ENCODE peak calls at places on chromosomes 13 and 19, in four cellular contexts. One of them, this sample, is unnamed.

GRCh38 chr19:49469828-49470614 is 4.0 kb upstream of the FLT3LG start:
- DNase-seq in HepG2: no peak
- DNase-seq in H1: no peak
- DNase-seq in K562: no peak
- DNase-seq in this sample: peak; percentile 84

GRCh38 chr19:36152061-36152885 is at the start of gene COX7A1:
- DNase-seq in HepG2: no peak
- DNase-seq in K562: peak; percentile 26
- DNase-seq in H1: no peak
- DNase-seq in this sample: no peak

GRCh38 chr13:31927219-31927653 is 104.3 kb upstream of the FRY start:
- DNase-seq in H1: no peak
- DNase-seq in HepG2: peak; percentile 19
- DNase-seq in K562: no peak
- DNase-seq in this sample: no peak

GRCh38 chr13:23898101-23898500 is 799 bp upstream of the C1QTNF9B start:
- DNase-seq in H1: no peak
- DNase-seq in K562: no peak
- DNase-seq in HepG2: no peak
- DNase-seq in this sample: no peak

GRCh38 chr13:106610511-106610910 is 42.6 kb upstream of the ARGLU1 start:
- DNase-seq in HepG2: no peak
- DNase-seq in K562: no peak
- DNase-seq in H1: no peak
- DNase-seq in this sample: no peak

GRCh38 chr13:102566513-102566912 is 30.3 kb upstream of the TPP2 start:
- DNase-seq in K562: no peak
- DNase-seq in H1: no peak
- DNase-seq in HepG2: no peak
- DNase-seq in this sample: no peak

GRCh38 chr13:24033527-24034302 is 126.8 kb upstream of the SPATA13 start:
- DNase-seq in H1: no peak
- DNase-seq in K562: no peak
- DNase-seq in HepG2: no peak
- DNase-seq in this sample: no peak

GRCh38 chr19:44717603-44718002 is 18.7 kb downstream of the CEACAM16 start:
- DNase-seq in K562: no peak
- DNase-seq in H1: no peak
- DNase-seq in HepG2: no peak
- DNase-seq in this sample: no peak

GRCh38 chr13:77994166-77994565 is 75.5 kb upstream of the EDNRB start:
- DNase-seq in H1: no peak
- DNase-seq in K562: no peak
- DNase-seq in HepG2: no peak
- DNase-seq in this sample: no peak

GRCh38 chr13:42796747-42797356 is 15.5 kb downstream of the FAM216B start:
- DNase-seq in HepG2: no peak
- DNase-seq in H1: no peak
- DNase-seq in K562: no peak
- DNase-seq in this sample: no peak

GRCh38 chr13:80894930-80895329 is 554.0 kb upstream of the SPRY2 start:
- DNase-seq in K562: peak; percentile 10
- DNase-seq in HepG2: no peak
- DNase-seq in H1: no peak
- DNase-seq in this sample: no peak

GRCh38 chr13:27117158-27117557 is 54.5 kb downstream of the USP12 start:
- DNase-seq in H1: no peak
- DNase-seq in K562: no peak
- DNase-seq in HepG2: no peak
- DNase-seq in this sample: no peak

GRCh38 chr13:67726979-67727378 is 496.8 kb upstream of the PCDH9 start:
- DNase-seq in K562: no peak
- DNase-seq in HepG2: peak; percentile 1
- DNase-seq in H1: no peak
- DNase-seq in this sample: no peak

GRCh38 chr19:29323046-29323971 is 110.4 kb upstream of the UQCRFS1 start:
- DNase-seq in HepG2: no peak
- DNase-seq in K562: no peak
- DNase-seq in H1: no peak
- DNase-seq in this sample: no peak

GRCh38 chr13:113903361-113903760 is 39.5 kb upstream of the GAS6 start:
- DNase-seq in H1: no peak
- DNase-seq in K562: no peak
- DNase-seq in HepG2: no peak
- DNase-seq in this sample: no peak

GRCh38 chr13:98822238-98822606 is 69.8 kb upstream of the SLC15A1 start:
- DNase-seq in HepG2: no peak
- DNase-seq in K562: no peak
- DNase-seq in H1: no peak
- DNase-seq in this sample: no peak

GRCh38 chr13:25149670-25150069 is 22.4 kb downstream of the AMER2 start:
- DNase-seq in K562: no peak
- DNase-seq in H1: no peak
- DNase-seq in HepG2: no peak
- DNase-seq in this sample: no peak

GRCh38 chr19:8137425-8137824 is 12.0 kb downstream of the FBN3 start:
- DNase-seq in HepG2: no peak
- DNase-seq in K562: no peak
- DNase-seq in H1: no peak
- DNase-seq in this sample: no peak

GRCh38 chr13:45718992-45719391 is 16.9 kb downstream of the CBY2 start:
- DNase-seq in K562: no peak
- DNase-seq in HepG2: no peak
- DNase-seq in H1: no peak
- DNase-seq in this sample: no peak

GRCh38 chr13:68369739-68370138 is 1139.6 kb upstream of the PCDH9 start:
- DNase-seq in HepG2: peak; percentile 49
- DNase-seq in H1: no peak
- DNase-seq in K562: no peak
- DNase-seq in this sample: no peak

GRCh38 chr19:39111593-39112199 is 13.9 kb upstream of the PAK4 start:
- DNase-seq in K562: peak; percentile 45
- DNase-seq in H1: no peak
- DNase-seq in HepG2: no peak
- DNase-seq in this sample: no peak

GRCh38 chr13:58960909-58961308 is 1202.8 kb downstream of the DIAPH3 start:
- DNase-seq in HepG2: peak; percentile 9
- DNase-seq in K562: no peak
- DNase-seq in H1: no peak
- DNase-seq in this sample: no peak

GRCh38 chr13:78700121-78700910 is 41.4 kb upstream of the OBI1 start:
- DNase-seq in HepG2: no peak
- DNase-seq in K562: no peak
- DNase-seq in H1: no peak
- DNase-seq in this sample: no peak

GRCh38 chr13:34143637-34144036 is 325.7 kb downstream of the RFC3 start:
- DNase-seq in H1: no peak
- DNase-seq in HepG2: no peak
- DNase-seq in K562: no peak
- DNase-seq in this sample: no peak

GRCh38 chr13:43558942-43559341 is 227.8 kb downstream of the ENOX1 start:
- DNase-seq in HepG2: no peak
- DNase-seq in K562: no peak
- DNase-seq in H1: no peak
- DNase-seq in this sample: no peak

GRCh38 chr19:4815426-4816387 is 15.8 kb downstream of the TICAM1 start:
- DNase-seq in K562: peak; percentile 99
- DNase-seq in HepG2: peak; percentile 93
- DNase-seq in H1: peak; percentile 88
- DNase-seq in this sample: peak; percentile 48

DNA sequence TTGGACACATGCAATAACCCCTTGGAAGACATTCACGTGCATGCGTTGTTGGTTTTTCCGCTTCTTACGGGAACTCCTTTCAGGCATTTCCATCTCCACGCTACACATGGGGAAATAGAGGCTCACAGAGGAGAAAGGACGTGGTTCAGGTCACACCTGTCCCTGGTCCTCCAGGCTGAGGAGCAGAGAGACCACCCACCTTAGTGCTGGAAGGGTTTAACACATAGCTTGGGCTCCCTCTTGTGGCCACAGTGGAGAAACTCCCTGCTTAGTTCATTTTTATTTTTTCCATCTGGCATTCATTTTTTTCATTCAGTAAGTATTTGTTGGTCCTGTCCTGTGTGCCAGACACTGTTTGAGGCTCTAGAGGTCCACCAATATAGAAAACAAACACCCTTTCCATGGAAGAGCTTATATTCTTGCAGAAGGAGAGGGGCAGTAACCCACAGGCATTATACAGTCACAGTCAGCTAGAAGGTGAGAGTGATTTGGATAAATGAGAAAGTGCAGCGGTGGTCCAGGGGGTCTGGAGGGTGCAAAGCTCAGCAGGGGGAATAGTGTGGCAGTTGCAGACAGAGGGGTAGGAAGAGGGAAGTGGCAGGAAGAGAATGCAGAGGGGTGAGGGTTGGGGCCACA is 24.2 kb upstream of the TTYH1 start:
- DNase-seq in H1: peak; percentile 77
- DNase-seq in K562: peak; percentile 52
- DNase-seq in HepG2: peak; percentile 70
- DNase-seq in this sample: no peak
- TF ChIP-seq BRCA1 in H1: no peak
- TF ChIP-seq BRCA1 in K562: no peak
- TF ChIP-seq BRCA1 in HepG2: no peak
- TF ChIP-seq BRCA1 in this sample: no peak

GRCh38 chr13:40120288-40120687 is 464.8 kb downstream of the COG6 start:
- DNase-seq in H1: no peak
- DNase-seq in HepG2: no peak
- DNase-seq in K562: no peak
- DNase-seq in this sample: no peak
- TF ChIP-seq BRCA1 in H1: no peak
- TF ChIP-seq BRCA1 in HepG2: no peak
- TF ChIP-seq BRCA1 in K562: no peak
- TF ChIP-seq BRCA1 in this sample: no peak

GRCh38 chr19:6947745-6948144 is 60.4 kb downstream of the ADGRE1 start:
- DNase-seq in HepG2: peak; percentile 3
- DNase-seq in H1: no peak
- DNase-seq in K562: no peak
- DNase-seq in this sample: peak; percentile 79
- TF ChIP-seq BRCA1 in HepG2: no peak
- TF ChIP-seq BRCA1 in H1: no peak
- TF ChIP-seq BRCA1 in K562: no peak
- TF ChIP-seq BRCA1 in this sample: no peak

GRCh38 chr19:33486936-33487793 is 34.4 kb downstream of the PEPD start:
- DNase-seq in K562: no peak
- DNase-seq in HepG2: no peak
- DNase-seq in H1: no peak
- DNase-seq in this sample: no peak

GRCh38 chr19:33487901-33488817 is 33.4 kb downstream of the PEPD start:
- DNase-seq in HepG2: no peak
- DNase-seq in H1: no peak
- DNase-seq in K562: no peak
- DNase-seq in this sample: no peak

GRCh38 chr19:33484226-33484774 is 37.3 kb downstream of the PEPD start:
- DNase-seq in H1: no peak
- DNase-seq in HepG2: no peak
- DNase-seq in K562: no peak
- DNase-seq in this sample: no peak

GRCh38 chr19:33488826-33489225 is 32.8 kb downstream of the PEPD start:
- DNase-seq in H1: no peak
- DNase-seq in HepG2: no peak
- DNase-seq in K562: no peak
- DNase-seq in this sample: no peak

GRCh38 chr19:33486407-33486806 is 35.2 kb downstream of the PEPD start:
- DNase-seq in HepG2: no peak
- DNase-seq in K562: no peak
- DNase-seq in H1: no peak
- DNase-seq in this sample: no peak
- TF ChIP-seq BRCA1 in HepG2: no peak
- TF ChIP-seq BRCA1 in K562: no peak
- TF ChIP-seq BRCA1 in H1: no peak
- TF ChIP-seq BRCA1 in this sample: no peak

GRCh38 chr13:104014803-104015645 is 948.8 kb upstream of the SLC10A2 start:
- DNase-seq in HepG2: no peak
- DNase-seq in K562: no peak
- DNase-seq in H1: no peak
- DNase-seq in this sample: no peak
- TF ChIP-seq BRCA1 in HepG2: no peak
- TF ChIP-seq BRCA1 in K562: no peak
- TF ChIP-seq BRCA1 in H1: no peak
- TF ChIP-seq BRCA1 in this sample: no peak

GRCh38 chr19:58575183-58576041 is 2.3 kb upstream of the MZF1 start:
- DNase-seq in HepG2: peak; percentile 83
- DNase-seq in K562: peak; percentile 87
- DNase-seq in H1: peak; percentile 87
- DNase-seq in this sample: peak; percentile 58

GRCh38 chr19:58579473-58580142 is 6.5 kb upstream of the MZF1 start:
- DNase-seq in K562: no peak
- DNase-seq in HepG2: no peak
- DNase-seq in H1: no peak
- DNase-seq in this sample: no peak

GRCh38 chr19:58578430-58578925 is 5.3 kb upstream of the MZF1 start:
- DNase-seq in H1: no peak
- DNase-seq in HepG2: no peak
- DNase-seq in K562: no peak
- DNase-seq in this sample: no peak

GRCh38 chr19:58581227-58582141 is 8.3 kb upstream of the MZF1 start:
- DNase-seq in K562: peak; percentile 78
- DNase-seq in HepG2: peak; percentile 16
- DNase-seq in H1: peak; percentile 99
- DNase-seq in this sample: no peak

DNA sequence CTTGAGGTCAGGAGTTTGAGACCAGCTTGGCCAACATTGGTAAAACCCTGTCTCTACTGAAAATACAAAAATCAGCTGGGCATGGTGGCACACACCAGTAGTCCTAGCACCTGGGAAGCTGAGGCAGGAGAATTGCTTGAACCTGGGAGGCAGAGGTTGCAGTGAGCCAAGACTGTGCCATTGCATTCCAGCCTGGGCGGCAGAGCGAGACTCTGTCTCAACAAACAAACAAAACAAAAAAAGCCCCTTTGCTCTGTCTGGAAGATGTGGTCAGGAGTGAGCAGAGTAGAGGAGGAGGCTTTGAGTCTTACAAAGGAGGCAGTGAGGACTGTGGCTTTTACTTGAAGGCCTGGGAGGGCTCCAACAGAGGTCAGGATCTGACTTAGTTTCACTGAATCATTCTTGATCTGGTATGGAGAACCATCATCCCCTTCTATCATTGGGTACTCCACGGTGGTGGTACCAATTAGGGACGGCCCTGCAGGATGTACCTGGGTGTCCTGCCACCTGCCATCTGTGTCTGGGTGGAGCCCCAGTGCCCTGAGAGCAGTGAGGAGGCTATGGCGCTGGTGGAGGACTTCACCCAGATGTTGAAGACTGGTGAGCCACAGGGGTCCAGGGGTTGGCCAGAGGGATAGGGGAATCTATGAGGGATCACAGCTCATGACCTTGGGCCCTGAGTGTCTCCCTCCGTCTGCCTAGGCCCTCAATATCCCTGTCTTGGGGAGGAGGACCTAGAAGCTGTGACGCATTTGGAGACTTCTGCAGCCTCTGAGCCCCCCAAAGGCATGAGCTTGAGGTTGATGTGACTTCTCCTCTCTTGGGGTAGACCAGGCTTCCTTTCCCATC is 4.7 kb upstream of the MZF1 start:
- DNase-seq in K562: no peak
- DNase-seq in HepG2: no peak
- DNase-seq in H1: no peak
- DNase-seq in this sample: no peak
- TF ChIP-seq BRCA1 in K562: no peak
- TF ChIP-seq BRCA1 in HepG2: no peak
- TF ChIP-seq BRCA1 in H1: no peak
- TF ChIP-seq BRCA1 in this sample: no peak

This sample was measured in GM12878.